ENCODE peak calls at places on chromosomes 6 and 20, in nine cellular contexts. V is MM.1S; S is aorta; Y is upper lobe of left lung; I is ovary; N is H9; P is CD8-positive, alpha-beta T cell; H is colonic mucosa; O is lower lobe of right lung. K is an unnamed sample.

GRCh38 chr20:49006446-49006980 is 39.6 kb upstream of the CSE1L start:
- DNase-seq in N (peak; percentile 31), H (no peak), O (no peak), P (no peak), Y (no peak), S (no peak), V (no peak), I (no peak), K (no peak)

GRCh38 chr20:41559658-41560057 is 58.5 kb downstream of the CHD6 start:
- DNase-seq in Y (no peak), H (no peak), O (no peak), N (no peak), P (no peak), V (no peak), S (no peak), I (no peak), K (no peak)

GRCh38 chr6:2725999-2726567 is 24.6 kb downstream of the MYLK4 start:
- DNase-seq in I (no peak), S (peak; percentile 72), Y (peak; percentile 32), O (no peak), V (no peak), N (no peak), H (no peak), P (no peak), K (no peak)

GRCh38 chr6:37696220-37696840 is 1.4 kb downstream of the MDGA1 start:
- DNase-seq in H (peak; percentile 28), S (no peak), N (peak; percentile 41), V (no peak), P (peak; percentile 66), O (no peak), Y (no peak), I (peak; percentile 41), K (no peak)

GRCh38 chr6:44508646-44509045 is 121.1 kb downstream of the CDC5L start:
- DNase-seq in Y (no peak), S (no peak), N (no peak), I (no peak), O (no peak), P (no peak), V (no peak), H (no peak), K (no peak)

GRCh38 chr6:6788394-6789020 is 200.0 kb downstream of the LY86 start:
- DNase-seq in O (no peak), S (no peak), V (peak; percentile 24), Y (no peak), I (no peak), P (no peak), H (peak; percentile 55), N (no peak), K (no peak)

GRCh38 chr6:50047026-50047425 is 2.7 kb downstream of the DEFB112 start:
- DNase-seq in Y (no peak), S (no peak), O (no peak), V (no peak), I (no peak), H (no peak), P (no peak), N (no peak), K (no peak)

GRCh38 chr6:145895802-145896201 is 68.4 kb downstream of the SHPRH start:
- DNase-seq in I (no peak), N (no peak), O (no peak), Y (no peak), S (no peak), H (no peak), P (no peak), V (no peak), K (no peak)

GRCh38 chr6:10554826-10555225 is 33.7 kb downstream of the GCNT2 start:
- DNase-seq in Y (no peak), H (no peak), O (no peak), I (no peak), N (no peak), P (no peak), V (no peak), S (no peak), K (no peak)

GRCh38 chr20:54220722-54221121 is 12.8 kb downstream of the PFDN4 start:
- DNase-seq in N (no peak), S (no peak), O (no peak), Y (no peak), I (no peak), H (no peak), V (no peak), P (no peak), K (no peak)
- H3K27ac ChIP-seq in N (no peak overlapping the region), S (no peak overlapping the region), O (no peak overlapping the region), Y (no peak overlapping the region), I (no peak overlapping the region), H (no peak overlapping the region), V (peak overlapping the region; percentile 49), P (no peak overlapping the region), K (no peak overlapping the region)

DNA sequence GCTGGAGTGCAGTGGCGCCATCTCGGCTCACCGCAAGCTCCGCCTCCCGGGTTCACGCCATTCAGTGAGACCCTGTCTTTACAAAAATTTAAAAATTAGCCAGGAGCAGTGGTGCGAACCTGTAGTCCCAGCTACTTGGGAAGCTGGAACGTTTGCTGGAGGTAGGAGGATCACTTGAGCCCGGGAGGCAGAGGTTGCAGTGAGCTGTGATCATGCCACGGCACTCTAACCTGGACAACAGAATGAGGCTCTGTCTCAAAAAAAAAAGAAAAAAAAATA is 5.7 kb upstream of the PARD6B start:
- DNase-seq in S (no peak), V (no peak), N (no peak), O (no peak), P (no peak), H (no peak), I (no peak), Y (no peak), K (no peak)
- H3K4me1 ChIP-seq in S (no peaks in the 10 kb centered on the region), V (no peaks in the 10 kb centered on the region), N (peaks cover 2% of the 10 kb centered on the region), O (peaks cover 31% of the 10 kb centered on the region), P (peaks cover 5% of the 10 kb centered on the region), H (no peaks in the 10 kb centered on the region), I (peaks cover 5% of the 10 kb centered on the region), Y (peaks cover 35% of the 10 kb centered on the region), K (peaks cover 5% of the 10 kb centered on the region)

GRCh38 chr20:56171087-56172012 is 77.2 kb upstream of the MC3R start:
- DNase-seq in N (no peak), S (no peak), P (no peak), H (no peak), Y (no peak), I (peak; percentile 23), O (no peak), V (peak; percentile 22), K (no peak)
- H3K9me3 ChIP-seq in N (peaks cover 99% of the 10 kb centered on the region), S (no peaks in the 10 kb centered on the region), P (no peaks in the 10 kb centered on the region), H (no peaks in the 10 kb centered on the region), Y (no peaks in the 10 kb centered on the region), I (no peaks in the 10 kb centered on the region), O (no peaks in the 10 kb centered on the region), V (no peaks in the 10 kb centered on the region), K (no peaks in the 10 kb centered on the region)

GRCh38 chr20:51310216-51310615 is 232.3 kb downstream of the NFATC2 start:
- DNase-seq in P (no peak), I (no peak), O (no peak), V (no peak), N (no peak), S (no peak), Y (no peak), H (no peak), K (no peak)

GRCh38 chr20:51315390-51315789 is 227.1 kb downstream of the NFATC2 start:
- DNase-seq in P (no peak), Y (no peak), V (no peak), I (no peak), S (no peak), N (no peak), O (no peak), H (no peak), K (no peak)

GRCh38 chr20:51313275-51313898 is 229.1 kb downstream of the NFATC2 start:
- DNase-seq in N (no peak), H (no peak), I (no peak), P (no peak), Y (no peak), S (no peak), V (no peak), O (no peak), K (no peak)

GRCh38 chr20:51311636-51312479 is 230.7 kb downstream of the NFATC2 start:
- DNase-seq in V (no peak), Y (no peak), S (no peak), I (no peak), O (no peak), P (no peak), N (peak; percentile 78), H (no peak), K (no peak)

DNA sequence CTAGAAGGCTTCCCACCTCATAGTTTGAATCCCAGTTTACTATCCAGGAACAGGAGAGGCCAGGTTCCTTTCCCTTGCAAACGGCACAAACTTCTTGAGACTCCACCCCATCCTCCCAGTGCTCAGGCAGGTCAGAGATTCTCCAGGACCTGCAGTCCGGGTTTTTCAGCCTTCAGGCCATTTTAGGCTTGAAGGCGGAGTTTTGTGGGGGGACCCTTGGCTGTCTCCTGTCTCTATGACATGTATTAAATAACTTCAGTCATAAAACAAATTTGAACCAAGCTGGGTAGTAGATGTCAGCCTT is 230.1 kb downstream of the NFATC2 start:
- DNase-seq in S (no peak), Y (no peak), V (no peak), N (peak; percentile 54), H (no peak), O (no peak), P (no peak), I (no peak), K (no peak)
- H3K27ac ChIP-seq in S (no peak overlapping the region), Y (no peak overlapping the region), V (no peak overlapping the region), N (no peak overlapping the region), H (no peak overlapping the region), O (no peak overlapping the region), P (no peak overlapping the region), I (no peak overlapping the region), K (no peak overlapping the region)

DNA sequence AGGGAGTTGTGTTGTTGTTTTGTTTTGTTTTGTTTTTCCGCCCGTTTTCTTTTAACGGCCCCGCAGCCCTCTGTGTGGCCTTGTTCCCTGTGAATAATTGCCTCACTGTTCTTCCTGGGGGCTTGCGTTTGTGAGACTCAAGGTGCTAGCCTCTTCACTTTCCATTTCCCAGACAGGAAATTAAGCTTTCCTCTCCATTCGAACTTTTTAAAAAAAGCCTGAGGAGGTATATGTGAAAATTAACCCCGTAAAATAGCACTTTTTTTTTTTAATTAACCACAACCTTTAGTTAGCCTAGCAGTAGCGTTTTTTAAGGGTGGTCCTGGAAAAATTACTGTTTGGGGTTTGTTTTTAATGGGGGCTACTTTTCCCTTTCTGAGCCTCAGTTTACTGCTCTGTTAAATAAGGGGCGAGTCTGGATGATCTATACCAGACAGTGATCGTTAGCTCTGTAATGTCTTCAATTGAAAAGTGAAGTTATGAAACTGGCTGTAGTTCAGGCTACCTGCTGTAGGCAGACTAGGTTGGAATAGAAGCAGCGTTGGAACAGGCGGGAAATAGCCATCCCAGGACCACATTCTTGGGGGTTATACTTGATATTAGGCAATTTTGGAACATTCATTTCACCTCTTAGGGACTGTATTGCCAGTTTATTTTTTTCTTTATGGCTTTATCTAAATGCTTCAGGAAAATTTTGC is 1.7 kb downstream of the STX16 start:
- DNase-seq in O (no peak), I (no peak), S (no peak), H (no peak), P (no peak), N (no peak), V (no peak), Y (no peak), K (no peak)
- H3K4me1 ChIP-seq in O (peaks cover 44% of the 10 kb centered on the region), I (peaks cover 8% of the 10 kb centered on the region), S (peaks cover 4% of the 10 kb centered on the region), H (peaks cover 8% of the 10 kb centered on the region), P (peaks cover 48% of the 10 kb centered on the region), N (peaks cover 2% of the 10 kb centered on the region), V (peaks cover 9% of the 10 kb centered on the region), Y (peaks cover 53% of the 10 kb centered on the region), K (peaks cover 27% of the 10 kb centered on the region)